ENCODE peak calls at places on chromosomes 1 and 21, in nine cellular contexts. One of them, this sample, is unnamed.

GRCh38 chr1:240000634-240001033 is 91.0 kb upstream of the FMN2 start:
- DNase-seq in endothelial cell of umbilical vein: no peak
- DNase-seq in ovary: no peak
- DNase-seq in right lobe of liver: no peak
- DNase-seq in transverse colon: no peak
- DNase-seq in GM23338: no peak
- DNase-seq in effector memory CD4-positive, alpha-beta T cell: no peak
- DNase-seq in CD4-positive, CD25-positive, alpha-beta regulatory T cell: no peak
- DNase-seq in lower lobe of right lung: no peak
- DNase-seq in this sample: no peak

GRCh38 chr1:110309768-110310167 is 29.4 kb upstream of the RBM15 start:
- DNase-seq in endothelial cell of umbilical vein: peak; percentile 13
- DNase-seq in ovary: no peak
- DNase-seq in right lobe of liver: no peak
- DNase-seq in transverse colon: no peak
- DNase-seq in GM23338: no peak
- DNase-seq in effector memory CD4-positive, alpha-beta T cell: no peak
- DNase-seq in CD4-positive, CD25-positive, alpha-beta regulatory T cell: no peak
- DNase-seq in lower lobe of right lung: no peak
- DNase-seq in this sample: no peak

GRCh38 chr1:237181731-237182317 is 139.8 kb downstream of the RYR2 start:
- DNase-seq in endothelial cell of umbilical vein: no peak
- DNase-seq in ovary: no peak
- DNase-seq in right lobe of liver: no peak
- DNase-seq in transverse colon: no peak
- DNase-seq in GM23338: no peak
- DNase-seq in effector memory CD4-positive, alpha-beta T cell: no peak
- DNase-seq in CD4-positive, CD25-positive, alpha-beta regulatory T cell: no peak
- DNase-seq in lower lobe of right lung: no peak
- DNase-seq in this sample: no peak

GRCh38 chr1:13751458-13751871 is 51.5 kb downstream of the PRDM2 start:
- DNase-seq in endothelial cell of umbilical vein: no peak
- DNase-seq in ovary: no peak
- DNase-seq in right lobe of liver: no peak
- DNase-seq in transverse colon: no peak
- DNase-seq in GM23338: no peak
- DNase-seq in effector memory CD4-positive, alpha-beta T cell: no peak
- DNase-seq in CD4-positive, CD25-positive, alpha-beta regulatory T cell: no peak
- DNase-seq in lower lobe of right lung: no peak
- DNase-seq in this sample: no peak

GRCh38 chr1:234944439-234945369 is 183.9 kb downstream of the TOMM20 start:
- DNase-seq in endothelial cell of umbilical vein: no peak
- DNase-seq in ovary: no peak
- DNase-seq in right lobe of liver: no peak
- DNase-seq in transverse colon: no peak
- DNase-seq in GM23338: no peak
- DNase-seq in effector memory CD4-positive, alpha-beta T cell: no peak
- DNase-seq in CD4-positive, CD25-positive, alpha-beta regulatory T cell: no peak
- DNase-seq in lower lobe of right lung: no peak
- DNase-seq in this sample: no peak

GRCh38 chr1:85484264-85484663 is 19.3 kb upstream of the DDAH1 start:
- DNase-seq in endothelial cell of umbilical vein: no peak
- DNase-seq in ovary: no peak
- DNase-seq in right lobe of liver: no peak
- DNase-seq in transverse colon: no peak
- DNase-seq in GM23338: no peak
- DNase-seq in effector memory CD4-positive, alpha-beta T cell: no peak
- DNase-seq in CD4-positive, CD25-positive, alpha-beta regulatory T cell: no peak
- DNase-seq in lower lobe of right lung: no peak
- DNase-seq in this sample: no peak

GRCh38 chr1:111199881-111200801 is at the start of gene DENND2D:
- DNase-seq in endothelial cell of umbilical vein: no peak
- DNase-seq in ovary: no peak
- DNase-seq in right lobe of liver: peak; percentile 40
- DNase-seq in transverse colon: peak; percentile 71
- DNase-seq in GM23338: no peak
- DNase-seq in effector memory CD4-positive, alpha-beta T cell: peak; percentile 27
- DNase-seq in CD4-positive, CD25-positive, alpha-beta regulatory T cell: no peak
- DNase-seq in lower lobe of right lung: peak; percentile 76
- DNase-seq in this sample: peak; percentile 91

GRCh38 chr1:228862542-228863505 is 127.5 kb downstream of the RHOU start:
- DNase-seq in endothelial cell of umbilical vein: no peak
- DNase-seq in ovary: no peak
- DNase-seq in right lobe of liver: no peak
- DNase-seq in transverse colon: no peak
- DNase-seq in GM23338: no peak
- DNase-seq in effector memory CD4-positive, alpha-beta T cell: no peak
- DNase-seq in CD4-positive, CD25-positive, alpha-beta regulatory T cell: no peak
- DNase-seq in lower lobe of right lung: no peak
- DNase-seq in this sample: no peak

GRCh38 chr1:68142461-68142860 is 89.9 kb downstream of the WLS start:
- DNase-seq in endothelial cell of umbilical vein: no peak
- DNase-seq in ovary: no peak
- DNase-seq in right lobe of liver: no peak
- DNase-seq in transverse colon: no peak
- DNase-seq in GM23338: no peak
- DNase-seq in effector memory CD4-positive, alpha-beta T cell: no peak
- DNase-seq in CD4-positive, CD25-positive, alpha-beta regulatory T cell: no peak
- DNase-seq in lower lobe of right lung: no peak
- DNase-seq in this sample: no peak

GRCh38 chr1:41586230-41586629 is 101.7 kb upstream of the EDN2 start:
- DNase-seq in endothelial cell of umbilical vein: no peak
- DNase-seq in ovary: no peak
- DNase-seq in right lobe of liver: no peak
- DNase-seq in transverse colon: no peak
- DNase-seq in GM23338: no peak
- DNase-seq in effector memory CD4-positive, alpha-beta T cell: no peak
- DNase-seq in CD4-positive, CD25-positive, alpha-beta regulatory T cell: no peak
- DNase-seq in lower lobe of right lung: no peak
- DNase-seq in this sample: no peak

GRCh38 chr1:31102501-31102950 is 37.0 kb upstream of the PUM1 start:
- DNase-seq in endothelial cell of umbilical vein: no peak
- DNase-seq in ovary: peak; percentile 13
- DNase-seq in right lobe of liver: no peak
- DNase-seq in transverse colon: peak; percentile 49
- DNase-seq in GM23338: no peak
- DNase-seq in effector memory CD4-positive, alpha-beta T cell: no peak
- DNase-seq in CD4-positive, CD25-positive, alpha-beta regulatory T cell: no peak
- DNase-seq in lower lobe of right lung: no peak
- DNase-seq in this sample: peak; percentile 32

GRCh38 chr1:41902125-41902524 is 16.6 kb downstream of the HIVEP3 start:
- DNase-seq in endothelial cell of umbilical vein: peak; percentile 83
- DNase-seq in ovary: no peak
- DNase-seq in right lobe of liver: no peak
- DNase-seq in transverse colon: no peak
- DNase-seq in GM23338: peak; percentile 30
- DNase-seq in effector memory CD4-positive, alpha-beta T cell: no peak
- DNase-seq in CD4-positive, CD25-positive, alpha-beta regulatory T cell: no peak
- DNase-seq in lower lobe of right lung: no peak
- DNase-seq in this sample: no peak

GRCh38 chr1:196306421-196306820 is 301.8 kb downstream of the KCNT2 start:
- DNase-seq in endothelial cell of umbilical vein: no peak
- DNase-seq in ovary: no peak
- DNase-seq in right lobe of liver: no peak
- DNase-seq in transverse colon: no peak
- DNase-seq in GM23338: peak; percentile 72
- DNase-seq in effector memory CD4-positive, alpha-beta T cell: no peak
- DNase-seq in CD4-positive, CD25-positive, alpha-beta regulatory T cell: no peak
- DNase-seq in lower lobe of right lung: no peak
- DNase-seq in this sample: no peak

GRCh38 chr1:118147542-118147941 is 37.5 kb downstream of the SPAG17 start:
- DNase-seq in endothelial cell of umbilical vein: no peak
- DNase-seq in ovary: no peak
- DNase-seq in right lobe of liver: no peak
- DNase-seq in transverse colon: no peak
- DNase-seq in GM23338: no peak
- DNase-seq in effector memory CD4-positive, alpha-beta T cell: no peak
- DNase-seq in CD4-positive, CD25-positive, alpha-beta regulatory T cell: no peak
- DNase-seq in lower lobe of right lung: no peak
- DNase-seq in this sample: no peak

GRCh38 chr1:203274603-203275381 is 30.5 kb upstream of the BTG2 start:
- DNase-seq in endothelial cell of umbilical vein: no peak
- DNase-seq in ovary: peak; percentile 60
- DNase-seq in right lobe of liver: no peak
- DNase-seq in transverse colon: no peak
- DNase-seq in GM23338: no peak
- DNase-seq in effector memory CD4-positive, alpha-beta T cell: no peak
- DNase-seq in CD4-positive, CD25-positive, alpha-beta regulatory T cell: no peak
- DNase-seq in lower lobe of right lung: no peak
- DNase-seq in this sample: no peak
- H3K4me1 ChIP-seq in endothelial cell of umbilical vein: peaks cover 5% of the 10 kb centered on the region
- H3K4me1 ChIP-seq in ovary: peaks cover 12% of the 10 kb centered on the region
- H3K4me1 ChIP-seq in right lobe of liver: peaks cover 7% of the 10 kb centered on the region
- H3K4me1 ChIP-seq in transverse colon: peaks cover 43% of the 10 kb centered on the region
- H3K4me1 ChIP-seq in GM23338: peaks cover 15% of the 10 kb centered on the region
- H3K4me1 ChIP-seq in effector memory CD4-positive, alpha-beta T cell: peaks cover 28% of the 10 kb centered on the region
- H3K4me1 ChIP-seq in CD4-positive, CD25-positive, alpha-beta regulatory T cell: peaks cover 58% of the 10 kb centered on the region
- H3K4me1 ChIP-seq in lower lobe of right lung: peaks cover 81% of the 10 kb centered on the region
- H3K4me1 ChIP-seq in this sample: peaks cover 68% of the 10 kb centered on the region

DNA sequence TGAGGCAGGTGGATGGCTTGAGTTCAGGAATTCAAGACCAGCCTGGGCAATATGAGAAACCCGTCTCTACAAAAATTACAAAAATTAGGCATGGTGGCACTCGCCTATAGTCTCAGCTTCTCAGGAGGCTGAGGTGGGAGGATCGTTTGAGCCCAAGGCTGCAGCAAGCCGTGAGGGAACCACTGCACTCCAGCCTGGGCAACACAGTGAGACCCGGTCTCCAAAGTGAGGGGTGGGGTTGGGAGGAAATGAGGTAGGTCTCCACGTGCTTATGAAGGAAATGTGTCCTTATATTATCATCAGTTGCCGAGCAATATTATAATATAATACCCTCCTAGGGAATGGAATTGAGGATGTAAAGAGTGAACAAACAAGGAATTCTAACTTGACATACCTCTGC is 2.7 kb downstream of the TMEM50B start:
- DNase-seq in endothelial cell of umbilical vein: no peak
- DNase-seq in ovary: no peak
- DNase-seq in right lobe of liver: no peak
- DNase-seq in transverse colon: no peak
- DNase-seq in GM23338: no peak
- DNase-seq in effector memory CD4-positive, alpha-beta T cell: no peak
- DNase-seq in CD4-positive, CD25-positive, alpha-beta regulatory T cell: no peak
- DNase-seq in lower lobe of right lung: no peak
- DNase-seq in this sample: no peak
- H3K4me1 ChIP-seq in endothelial cell of umbilical vein: peaks cover 4% of the 10 kb centered on the region
- H3K4me1 ChIP-seq in ovary: peaks cover 7% of the 10 kb centered on the region
- H3K4me1 ChIP-seq in right lobe of liver: peaks cover 12% of the 10 kb centered on the region
- H3K4me1 ChIP-seq in transverse colon: peaks cover 12% of the 10 kb centered on the region
- H3K4me1 ChIP-seq in GM23338: peaks cover 8% of the 10 kb centered on the region
- H3K4me1 ChIP-seq in effector memory CD4-positive, alpha-beta T cell: peaks cover 10% of the 10 kb centered on the region
- H3K4me1 ChIP-seq in CD4-positive, CD25-positive, alpha-beta regulatory T cell: peaks cover 16% of the 10 kb centered on the region
- H3K4me1 ChIP-seq in lower lobe of right lung: peaks cover 19% of the 10 kb centered on the region
- H3K4me1 ChIP-seq in this sample: peaks cover 13% of the 10 kb centered on the region

GRCh38 chr1:36256558-36257374 is 32.5 kb downstream of the THRAP3 start:
- DNase-seq in endothelial cell of umbilical vein: peak; percentile 30
- DNase-seq in ovary: no peak
- DNase-seq in right lobe of liver: no peak
- DNase-seq in transverse colon: no peak
- DNase-seq in GM23338: no peak
- DNase-seq in effector memory CD4-positive, alpha-beta T cell: no peak
- DNase-seq in CD4-positive, CD25-positive, alpha-beta regulatory T cell: no peak
- DNase-seq in lower lobe of right lung: no peak
- DNase-seq in this sample: no peak
- H3K4me1 ChIP-seq in endothelial cell of umbilical vein: no peaks in the 10 kb centered on the region
- H3K4me1 ChIP-seq in ovary: peaks cover 9% of the 10 kb centered on the region
- H3K4me1 ChIP-seq in right lobe of liver: peaks cover 58% of the 10 kb centered on the region
- H3K4me1 ChIP-seq in transverse colon: peaks cover 17% of the 10 kb centered on the region
- H3K4me1 ChIP-seq in GM23338: peaks cover 6% of the 10 kb centered on the region
- H3K4me1 ChIP-seq in effector memory CD4-positive, alpha-beta T cell: no peaks in the 10 kb centered on the region
- H3K4me1 ChIP-seq in CD4-positive, CD25-positive, alpha-beta regulatory T cell: no peaks in the 10 kb centered on the region
- H3K4me1 ChIP-seq in lower lobe of right lung: peaks cover 41% of the 10 kb centered on the region
- H3K4me1 ChIP-seq in this sample: peaks cover 16% of the 10 kb centered on the region

GRCh38 chr1:223271085-223271781 is 92.7 kb downstream of the SUSD4 start:
- DNase-seq in endothelial cell of umbilical vein: no peak
- DNase-seq in ovary: no peak
- DNase-seq in right lobe of liver: peak; percentile 36
- DNase-seq in transverse colon: peak; percentile 45
- DNase-seq in GM23338: no peak
- DNase-seq in effector memory CD4-positive, alpha-beta T cell: no peak
- DNase-seq in CD4-positive, CD25-positive, alpha-beta regulatory T cell: no peak
- DNase-seq in lower lobe of right lung: no peak
- DNase-seq in this sample: no peak

GRCh38 chr1:223273511-223273910 is 90.5 kb downstream of the SUSD4 start:
- DNase-seq in endothelial cell of umbilical vein: no peak
- DNase-seq in ovary: no peak
- DNase-seq in right lobe of liver: no peak
- DNase-seq in transverse colon: no peak
- DNase-seq in GM23338: no peak
- DNase-seq in effector memory CD4-positive, alpha-beta T cell: no peak
- DNase-seq in CD4-positive, CD25-positive, alpha-beta regulatory T cell: no peak
- DNase-seq in lower lobe of right lung: no peak
- DNase-seq in this sample: no peak

GRCh38 chr1:223270155-223270554 is 93.8 kb downstream of the SUSD4 start:
- DNase-seq in endothelial cell of umbilical vein: no peak
- DNase-seq in ovary: no peak
- DNase-seq in right lobe of liver: no peak
- DNase-seq in transverse colon: no peak
- DNase-seq in GM23338: no peak
- DNase-seq in effector memory CD4-positive, alpha-beta T cell: no peak
- DNase-seq in CD4-positive, CD25-positive, alpha-beta regulatory T cell: no peak
- DNase-seq in lower lobe of right lung: no peak
- DNase-seq in this sample: no peak

DNA sequence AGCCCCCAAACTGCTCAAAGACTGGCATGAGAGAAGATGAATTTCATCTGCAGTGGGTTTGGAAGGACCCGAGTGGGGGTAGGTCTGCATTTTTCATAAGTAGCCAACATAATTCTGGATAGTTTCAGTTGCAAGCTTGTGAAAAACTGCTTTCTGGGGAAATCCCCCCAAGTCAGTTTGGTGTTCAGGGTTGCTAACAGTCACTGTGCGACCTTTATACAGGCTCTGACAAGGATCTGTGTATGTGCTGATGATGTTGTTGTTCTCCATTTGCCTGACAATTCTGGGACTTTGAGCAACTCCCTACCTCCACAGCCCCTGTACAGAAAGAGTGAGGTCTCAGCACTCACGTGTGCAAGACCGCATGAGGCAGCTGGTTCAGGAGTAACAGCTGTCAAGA is 87.9 kb downstream of the SUSD4 start:
- DNase-seq in endothelial cell of umbilical vein: no peak
- DNase-seq in ovary: no peak
- DNase-seq in right lobe of liver: no peak
- DNase-seq in transverse colon: no peak
- DNase-seq in GM23338: no peak
- DNase-seq in effector memory CD4-positive, alpha-beta T cell: no peak
- DNase-seq in CD4-positive, CD25-positive, alpha-beta regulatory T cell: no peak
- DNase-seq in lower lobe of right lung: no peak
- DNase-seq in this sample: no peak
- H3K4me1 ChIP-seq in endothelial cell of umbilical vein: no peaks in the 10 kb centered on the region
- H3K4me1 ChIP-seq in ovary: no peaks in the 10 kb centered on the region
- H3K4me1 ChIP-seq in right lobe of liver: peaks cover 10% of the 10 kb centered on the region
- H3K4me1 ChIP-seq in transverse colon: peaks cover 3% of the 10 kb centered on the region
- H3K4me1 ChIP-seq in GM23338: no peaks in the 10 kb centered on the region
- H3K4me1 ChIP-seq in effector memory CD4-positive, alpha-beta T cell: no peaks in the 10 kb centered on the region
- H3K4me1 ChIP-seq in CD4-positive, CD25-positive, alpha-beta regulatory T cell: no peaks in the 10 kb centered on the region
- H3K4me1 ChIP-seq in lower lobe of right lung: no peaks in the 10 kb centered on the region
- H3K4me1 ChIP-seq in this sample: no peaks in the 10 kb centered on the region

GRCh38 chr1:241639653-241640148 is 468 bp downstream of the CHML start:
- DNase-seq in endothelial cell of umbilical vein: peak; percentile 58
- DNase-seq in ovary: peak; percentile 26
- DNase-seq in right lobe of liver: peak; percentile 49
- DNase-seq in transverse colon: peak; percentile 42
- DNase-seq in GM23338: peak; percentile 65
- DNase-seq in effector memory CD4-positive, alpha-beta T cell: no peak
- DNase-seq in CD4-positive, CD25-positive, alpha-beta regulatory T cell: no peak
- DNase-seq in lower lobe of right lung: peak; percentile 77
- DNase-seq in this sample: peak; percentile 89
- H3K4me1 ChIP-seq in endothelial cell of umbilical vein: peaks cover 33% of the 10 kb centered on the region
- H3K4me1 ChIP-seq in ovary: peaks cover 6% of the 10 kb centered on the region
- H3K4me1 ChIP-seq in right lobe of liver: peaks cover 26% of the 10 kb centered on the region
- H3K4me1 ChIP-seq in transverse colon: peaks cover 21% of the 10 kb centered on the region
- H3K4me1 ChIP-seq in GM23338: peaks cover 9% of the 10 kb centered on the region
- H3K4me1 ChIP-seq in effector memory CD4-positive, alpha-beta T cell: peaks cover 3% of the 10 kb centered on the region
- H3K4me1 ChIP-seq in CD4-positive, CD25-positive, alpha-beta regulatory T cell: peaks cover 20% of the 10 kb centered on the region
- H3K4me1 ChIP-seq in lower lobe of right lung: peaks cover 27% of the 10 kb centered on the region
- H3K4me1 ChIP-seq in this sample: peaks cover 12% of the 10 kb centered on the region

This sample was measured in upper lobe of left lung.